ENCODE peak calls at places on chromosomes 2 and 18, in nine cellular contexts. One of them, this sample, is unnamed.

GRCh38 chr2:162317910-162318279 is 589 bp downstream of the IFIH1 start:
- DNase-seq in MCF 10A: peak
- DNase-seq in endothelial cell: peak
- DNase-seq in GM23338: peak
- DNase-seq in natural killer cell: peak
- DNase-seq in neural progenitor cell: no peak
- DNase-seq in heart left ventricle: no peak
- DNase-seq in Calu3: peak
- DNase-seq in foreskin fibroblast: no peak
- DNase-seq in this sample: no peak

GRCh38 chr2:96082211-96083063 is 33.9 kb downstream of the ADRA2B start:
- DNase-seq in GM23338: no peak
- DNase-seq in natural killer cell: peak
- DNase-seq in Calu3: no peak
- DNase-seq in endothelial cell: no peak
- DNase-seq in heart left ventricle: no peak
- DNase-seq in MCF 10A: no peak
- DNase-seq in neural progenitor cell: no peak
- DNase-seq in foreskin fibroblast: no peak
- DNase-seq in this sample: no peak

GRCh38 chr2:42063383-42064171 is 15.8 kb downstream of the PKDCC start:
- DNase-seq in neural progenitor cell: no peak
- DNase-seq in foreskin fibroblast: peak
- DNase-seq in heart left ventricle: no peak
- DNase-seq in endothelial cell: no peak
- DNase-seq in GM23338: no peak
- DNase-seq in MCF 10A: no peak
- DNase-seq in natural killer cell: no peak
- DNase-seq in Calu3: no peak
- DNase-seq in this sample: no peak

GRCh38 chr2:207408086-207408794 is 121.5 kb upstream of the CREB1 start:
- DNase-seq in foreskin fibroblast: peak
- DNase-seq in neural progenitor cell: no peak
- DNase-seq in heart left ventricle: no peak
- DNase-seq in Calu3: no peak
- DNase-seq in MCF 10A: peak
- DNase-seq in endothelial cell: no peak
- DNase-seq in GM23338: no peak
- DNase-seq in natural killer cell: no peak
- DNase-seq in this sample: no peak

GRCh38 chr2:158359846-158360245 is 96.7 kb downstream of the CCDC148 start:
- DNase-seq in MCF 10A: peak
- DNase-seq in Calu3: peak
- DNase-seq in endothelial cell: no peak
- DNase-seq in foreskin fibroblast: no peak
- DNase-seq in natural killer cell: no peak
- DNase-seq in GM23338: peak
- DNase-seq in heart left ventricle: no peak
- DNase-seq in neural progenitor cell: peak
- DNase-seq in this sample: no peak

GRCh38 chr2:322326-322725 is 34.4 kb upstream of the ALKAL2 start:
- DNase-seq in Calu3: no peak
- DNase-seq in endothelial cell: no peak
- DNase-seq in MCF 10A: no peak
- DNase-seq in neural progenitor cell: no peak
- DNase-seq in natural killer cell: no peak
- DNase-seq in GM23338: no peak
- DNase-seq in foreskin fibroblast: no peak
- DNase-seq in heart left ventricle: no peak
- DNase-seq in this sample: no peak

GRCh38 chr2:171522804-171523338 is 597 bp downstream of the CYBRD1 start:
- DNase-seq in natural killer cell: peak
- DNase-seq in neural progenitor cell: peak
- DNase-seq in endothelial cell: peak
- DNase-seq in MCF 10A: no peak
- DNase-seq in Calu3: peak
- DNase-seq in foreskin fibroblast: peak
- DNase-seq in heart left ventricle: no peak
- DNase-seq in GM23338: peak
- DNase-seq in this sample: peak

GRCh38 chr18:12911025-12911927 is 27.2 kb upstream of the PTPN2 start:
- DNase-seq in Calu3: no peak
- DNase-seq in foreskin fibroblast: no peak
- DNase-seq in natural killer cell: peak
- DNase-seq in heart left ventricle: peak
- DNase-seq in endothelial cell: no peak
- DNase-seq in MCF 10A: no peak
- DNase-seq in GM23338: peak
- DNase-seq in neural progenitor cell: no peak
- DNase-seq in this sample: no peak

GRCh38 chr2:109144271-109144670 is 15.3 kb downstream of the SH3RF3 start:
- DNase-seq in neural progenitor cell: no peak
- DNase-seq in natural killer cell: no peak
- DNase-seq in MCF 10A: no peak
- DNase-seq in endothelial cell: no peak
- DNase-seq in GM23338: no peak
- DNase-seq in foreskin fibroblast: no peak
- DNase-seq in Calu3: no peak
- DNase-seq in heart left ventricle: no peak
- DNase-seq in this sample: no peak

GRCh38 chr2:88016948-88017779 is 817 bp upstream of the RNU2-63P start:
- DNase-seq in neural progenitor cell: peak
- DNase-seq in endothelial cell: no peak
- DNase-seq in foreskin fibroblast: no peak
- DNase-seq in Calu3: no peak
- DNase-seq in natural killer cell: no peak
- DNase-seq in MCF 10A: peak
- DNase-seq in GM23338: peak
- DNase-seq in heart left ventricle: peak
- DNase-seq in this sample: peak

GRCh38 chr18:60358516-60358915 is 14.1 kb downstream of the MC4R start:
- DNase-seq in foreskin fibroblast: peak
- DNase-seq in neural progenitor cell: no peak
- DNase-seq in heart left ventricle: no peak
- DNase-seq in natural killer cell: no peak
- DNase-seq in MCF 10A: no peak
- DNase-seq in Calu3: no peak
- DNase-seq in GM23338: no peak
- DNase-seq in endothelial cell: no peak
- DNase-seq in this sample: no peak

GRCh38 chr2:110755494-110756078 is 23.2 kb downstream of the ACOXL start:
- DNase-seq in natural killer cell: no peak
- DNase-seq in heart left ventricle: no peak
- DNase-seq in foreskin fibroblast: no peak
- DNase-seq in endothelial cell: no peak
- DNase-seq in neural progenitor cell: no peak
- DNase-seq in Calu3: no peak
- DNase-seq in MCF 10A: no peak
- DNase-seq in GM23338: no peak
- DNase-seq in this sample: no peak

GRCh38 chr2:16320716-16321115 is 344.9 kb downstream of the CYRIA start:
- DNase-seq in Calu3: no peak
- DNase-seq in neural progenitor cell: peak
- DNase-seq in heart left ventricle: no peak
- DNase-seq in endothelial cell: no peak
- DNase-seq in GM23338: peak
- DNase-seq in natural killer cell: no peak
- DNase-seq in MCF 10A: no peak
- DNase-seq in foreskin fibroblast: no peak
- DNase-seq in this sample: no peak

GRCh38 chr2:16322308-16323130 is 343.1 kb downstream of the CYRIA start:
- DNase-seq in neural progenitor cell: no peak
- DNase-seq in GM23338: no peak
- DNase-seq in endothelial cell: no peak
- DNase-seq in natural killer cell: no peak
- DNase-seq in Calu3: no peak
- DNase-seq in foreskin fibroblast: no peak
- DNase-seq in MCF 10A: no peak
- DNase-seq in heart left ventricle: no peak
- DNase-seq in this sample: no peak

GRCh38 chr2:16323131-16323520 is 342.5 kb downstream of the CYRIA start:
- DNase-seq in foreskin fibroblast: no peak
- DNase-seq in natural killer cell: no peak
- DNase-seq in MCF 10A: no peak
- DNase-seq in endothelial cell: no peak
- DNase-seq in heart left ventricle: no peak
- DNase-seq in neural progenitor cell: no peak
- DNase-seq in Calu3: no peak
- DNase-seq in GM23338: no peak
- DNase-seq in this sample: no peak

GRCh38 chr2:16321256-16321655 is 344.4 kb downstream of the CYRIA start:
- DNase-seq in heart left ventricle: no peak
- DNase-seq in neural progenitor cell: no peak
- DNase-seq in Calu3: no peak
- DNase-seq in endothelial cell: no peak
- DNase-seq in natural killer cell: no peak
- DNase-seq in GM23338: no peak
- DNase-seq in MCF 10A: no peak
- DNase-seq in foreskin fibroblast: no peak
- DNase-seq in this sample: no peak

DNA sequence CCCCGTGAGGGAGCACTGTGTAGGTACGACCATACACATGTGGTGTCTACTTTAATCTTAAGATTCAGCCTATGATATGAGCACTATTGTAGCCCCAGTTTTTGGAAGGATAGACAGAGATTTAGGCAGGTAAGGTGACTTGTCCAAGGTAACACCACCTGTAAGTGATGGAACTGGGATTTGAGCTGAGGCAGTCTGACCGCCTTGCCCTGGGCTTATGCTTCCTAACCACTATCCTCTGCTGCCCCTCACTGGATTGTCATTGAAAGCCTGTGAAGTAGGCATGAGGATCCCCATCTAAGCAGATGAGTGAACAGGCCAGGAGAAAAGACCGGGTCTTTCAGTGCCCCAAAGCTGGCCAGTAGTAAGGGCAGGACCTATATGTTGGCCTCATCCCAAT is 343.8 kb downstream of the CYRIA start:
- DNase-seq in heart left ventricle: no peak
- DNase-seq in GM23338: peak
- DNase-seq in endothelial cell: no peak
- DNase-seq in MCF 10A: peak
- DNase-seq in natural killer cell: no peak
- DNase-seq in Calu3: peak
- DNase-seq in foreskin fibroblast: no peak
- DNase-seq in neural progenitor cell: peak
- DNase-seq in this sample: no peak
- TF ChIP-seq CTCF in heart left ventricle: no peak
- TF ChIP-seq CTCF in GM23338: peak
- TF ChIP-seq CTCF in endothelial cell: no peak
- TF ChIP-seq CTCF in MCF 10A: no peak
- TF ChIP-seq CTCF in natural killer cell: no peak
- TF ChIP-seq CTCF in Calu3: no peak
- TF ChIP-seq CTCF in foreskin fibroblast: no peak
- TF ChIP-seq CTCF in neural progenitor cell: peak
- TF ChIP-seq CTCF in this sample: no peak

GRCh38 chr18:24850532-24850931 is 390.1 kb downstream of the HRH4 start:
- DNase-seq in endothelial cell: no peak
- DNase-seq in Calu3: no peak
- DNase-seq in foreskin fibroblast: no peak
- DNase-seq in GM23338: peak
- DNase-seq in neural progenitor cell: no peak
- DNase-seq in heart left ventricle: no peak
- DNase-seq in natural killer cell: no peak
- DNase-seq in MCF 10A: no peak
- DNase-seq in this sample: no peak
- TF ChIP-seq CTCF in endothelial cell: no peak
- TF ChIP-seq CTCF in Calu3: no peak
- TF ChIP-seq CTCF in foreskin fibroblast: no peak
- TF ChIP-seq CTCF in GM23338: peak
- TF ChIP-seq CTCF in neural progenitor cell: no peak
- TF ChIP-seq CTCF in heart left ventricle: no peak
- TF ChIP-seq CTCF in natural killer cell: no peak
- TF ChIP-seq CTCF in MCF 10A: no peak
- TF ChIP-seq CTCF in this sample: no peak

DNA sequence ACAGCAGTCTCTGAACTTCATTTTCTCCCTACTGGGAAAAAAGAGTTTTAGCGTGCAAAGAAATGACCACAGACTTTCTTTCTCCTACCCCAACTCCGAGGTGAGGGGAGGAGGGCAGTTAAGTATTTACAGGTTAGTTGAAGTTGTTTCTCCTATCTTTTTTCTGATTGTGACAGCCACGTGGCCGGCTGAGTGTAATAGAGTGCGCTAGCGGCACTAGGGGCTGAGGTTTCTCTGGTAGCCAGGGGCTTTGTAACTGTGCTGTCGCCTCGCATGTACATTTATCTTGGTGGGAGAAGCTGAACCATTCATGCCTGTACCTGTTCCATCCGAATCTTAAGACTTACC is 214.1 kb upstream of the STON1 start:
- DNase-seq in GM23338: peak
- DNase-seq in natural killer cell: no peak
- DNase-seq in neural progenitor cell: peak
- DNase-seq in heart left ventricle: no peak
- DNase-seq in MCF 10A: peak
- DNase-seq in endothelial cell: peak
- DNase-seq in Calu3: peak
- DNase-seq in foreskin fibroblast: no peak
- DNase-seq in this sample: no peak
- TF ChIP-seq CTCF in GM23338: no peak
- TF ChIP-seq CTCF in natural killer cell: no peak
- TF ChIP-seq CTCF in neural progenitor cell: no peak
- TF ChIP-seq CTCF in heart left ventricle: no peak
- TF ChIP-seq CTCF in MCF 10A: no peak
- TF ChIP-seq CTCF in endothelial cell: no peak
- TF ChIP-seq CTCF in Calu3: no peak
- TF ChIP-seq CTCF in foreskin fibroblast: no peak
- TF ChIP-seq CTCF in this sample: no peak

GRCh38 chr2:10675126-10675525 is 14.6 kb downstream of the NOL10 start:
- DNase-seq in MCF 10A: no peak
- DNase-seq in natural killer cell: no peak
- DNase-seq in neural progenitor cell: no peak
- DNase-seq in GM23338: no peak
- DNase-seq in heart left ventricle: no peak
- DNase-seq in endothelial cell: no peak
- DNase-seq in foreskin fibroblast: no peak
- DNase-seq in Calu3: no peak
- DNase-seq in this sample: no peak

GRCh38 chr2:10680214-10680613 is 9.6 kb downstream of the NOL10 start:
- DNase-seq in MCF 10A: no peak
- DNase-seq in GM23338: no peak
- DNase-seq in natural killer cell: no peak
- DNase-seq in endothelial cell: no peak
- DNase-seq in neural progenitor cell: no peak
- DNase-seq in heart left ventricle: no peak
- DNase-seq in Calu3: no peak
- DNase-seq in foreskin fibroblast: no peak
- DNase-seq in this sample: no peak

GRCh38 chr2:10680957-10681356 is 8.8 kb downstream of the NOL10 start:
- DNase-seq in foreskin fibroblast: no peak
- DNase-seq in Calu3: no peak
- DNase-seq in heart left ventricle: no peak
- DNase-seq in MCF 10A: no peak
- DNase-seq in endothelial cell: no peak
- DNase-seq in GM23338: no peak
- DNase-seq in neural progenitor cell: no peak
- DNase-seq in natural killer cell: no peak
- DNase-seq in this sample: no peak

DNA sequence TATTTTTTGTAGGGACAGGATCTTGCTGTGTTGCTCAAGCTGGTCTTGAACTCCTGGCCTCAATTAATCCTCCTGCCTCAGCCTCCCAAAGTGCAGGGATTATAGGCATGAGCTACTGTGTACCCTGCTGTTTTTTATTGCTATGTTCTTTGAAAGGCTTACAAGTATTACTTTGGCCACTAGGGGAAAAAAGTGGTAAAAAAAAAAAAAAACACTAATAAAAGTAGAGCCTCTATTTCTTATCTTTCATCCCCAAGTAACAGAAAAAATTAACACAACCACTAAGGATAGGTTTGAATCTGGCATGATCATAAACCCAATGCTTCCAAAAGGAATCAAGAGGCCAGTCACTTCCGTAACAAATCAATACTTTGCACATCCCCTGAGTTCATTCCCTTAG is 11.6 kb downstream of the NOL10 start:
- DNase-seq in neural progenitor cell: no peak
- DNase-seq in natural killer cell: no peak
- DNase-seq in GM23338: peak
- DNase-seq in endothelial cell: no peak
- DNase-seq in heart left ventricle: no peak
- DNase-seq in foreskin fibroblast: no peak
- DNase-seq in Calu3: no peak
- DNase-seq in MCF 10A: no peak
- DNase-seq in this sample: no peak
- TF ChIP-seq CTCF in neural progenitor cell: peak
- TF ChIP-seq CTCF in natural killer cell: no peak
- TF ChIP-seq CTCF in GM23338: no peak
- TF ChIP-seq CTCF in endothelial cell: peak
- TF ChIP-seq CTCF in heart left ventricle: peak
- TF ChIP-seq CTCF in foreskin fibroblast: peak
- TF ChIP-seq CTCF in Calu3: peak
- TF ChIP-seq CTCF in MCF 10A: peak
- TF ChIP-seq CTCF in this sample: peak

This sample was measured in progenitor cell of endocrine pancreas.